ENCODE peak calls at places on chromosomes 16 and 17, in six cellular contexts. One of them, this sample, is unnamed.

GRCh38 chr16:12706628-12707027 is 97.1 kb downstream of the CPPED1 start:
- DNase-seq in tibial nerve: no peak
- DNase-seq in CD4-positive, CD25-positive, alpha-beta regulatory T cell: no peak
- DNase-seq in cardiac muscle cell: no peak
- DNase-seq in thoracic aorta: no peak
- DNase-seq in CD4-positive, alpha-beta memory T cell: no peak
- DNase-seq in this sample: no peak

GRCh38 chr17:34556384-34556783 is 23.0 kb upstream of the TMEM132E start:
- DNase-seq in CD4-positive, CD25-positive, alpha-beta regulatory T cell: no peak
- DNase-seq in CD4-positive, alpha-beta memory T cell: no peak
- DNase-seq in cardiac muscle cell: peak
- DNase-seq in thoracic aorta: no peak
- DNase-seq in tibial nerve: no peak
- DNase-seq in this sample: no peak

GRCh38 chr16:9370071-9370491 is 278.6 kb downstream of the HAPSTR1 start:
- DNase-seq in cardiac muscle cell: no peak
- DNase-seq in CD4-positive, alpha-beta memory T cell: no peak
- DNase-seq in thoracic aorta: no peak
- DNase-seq in tibial nerve: no peak
- DNase-seq in CD4-positive, CD25-positive, alpha-beta regulatory T cell: no peak
- DNase-seq in this sample: no peak

GRCh38 chr17:79836952-79837887 is 2.0 kb downstream of the CBX4 start:
- DNase-seq in tibial nerve: no peak
- DNase-seq in CD4-positive, CD25-positive, alpha-beta regulatory T cell: no peak
- DNase-seq in cardiac muscle cell: peak
- DNase-seq in thoracic aorta: no peak
- DNase-seq in CD4-positive, alpha-beta memory T cell: no peak
- DNase-seq in this sample: no peak

GRCh38 chr17:32970281-32970680 is 21.4 kb upstream of the SPACA3 start:
- DNase-seq in CD4-positive, CD25-positive, alpha-beta regulatory T cell: no peak
- DNase-seq in cardiac muscle cell: peak
- DNase-seq in CD4-positive, alpha-beta memory T cell: no peak
- DNase-seq in thoracic aorta: no peak
- DNase-seq in tibial nerve: no peak
- DNase-seq in this sample: no peak

GRCh38 chr16:76583466-76583865 is 306.3 kb downstream of the CNTNAP4 start:
- DNase-seq in CD4-positive, alpha-beta memory T cell: no peak
- DNase-seq in thoracic aorta: no peak
- DNase-seq in tibial nerve: peak
- DNase-seq in cardiac muscle cell: peak
- DNase-seq in CD4-positive, CD25-positive, alpha-beta regulatory T cell: no peak
- DNase-seq in this sample: no peak

GRCh38 chr16:79276506-79276905 is 324.0 kb downstream of the MAF start:
- DNase-seq in CD4-positive, CD25-positive, alpha-beta regulatory T cell: no peak
- DNase-seq in CD4-positive, alpha-beta memory T cell: no peak
- DNase-seq in tibial nerve: no peak
- DNase-seq in thoracic aorta: no peak
- DNase-seq in cardiac muscle cell: no peak
- DNase-seq in this sample: no peak

GRCh38 chr17:35889241-35889640 is 9.1 kb upstream of the CCL5 start:
- DNase-seq in CD4-positive, alpha-beta memory T cell: peak
- DNase-seq in cardiac muscle cell: no peak
- DNase-seq in thoracic aorta: no peak
- DNase-seq in CD4-positive, CD25-positive, alpha-beta regulatory T cell: no peak
- DNase-seq in tibial nerve: no peak
- DNase-seq in this sample: no peak

GRCh38 chr16:27365142-27366089 is 36.6 kb upstream of the IL21R start:
- DNase-seq in cardiac muscle cell: no peak
- DNase-seq in CD4-positive, alpha-beta memory T cell: no peak
- DNase-seq in tibial nerve: no peak
- DNase-seq in thoracic aorta: no peak
- DNase-seq in CD4-positive, CD25-positive, alpha-beta regulatory T cell: no peak
- DNase-seq in this sample: no peak

GRCh38 chr16:65118866-65119265 is 3.0 kb downstream of the CDH11 start:
- DNase-seq in tibial nerve: no peak
- DNase-seq in CD4-positive, alpha-beta memory T cell: no peak
- DNase-seq in cardiac muscle cell: no peak
- DNase-seq in CD4-positive, CD25-positive, alpha-beta regulatory T cell: no peak
- DNase-seq in thoracic aorta: no peak
- DNase-seq in this sample: no peak

GRCh38 chr17:8904201-8904600 is 36.7 kb upstream of the PIK3R6 start:
- DNase-seq in CD4-positive, CD25-positive, alpha-beta regulatory T cell: no peak
- DNase-seq in cardiac muscle cell: no peak
- DNase-seq in thoracic aorta: no peak
- DNase-seq in CD4-positive, alpha-beta memory T cell: no peak
- DNase-seq in tibial nerve: no peak
- DNase-seq in this sample: no peak

GRCh38 chr17:4008082-4008435 is 43.8 kb upstream of the ATP2A3 start:
- DNase-seq in thoracic aorta: no peak
- DNase-seq in CD4-positive, CD25-positive, alpha-beta regulatory T cell: no peak
- DNase-seq in cardiac muscle cell: no peak
- DNase-seq in CD4-positive, alpha-beta memory T cell: no peak
- DNase-seq in tibial nerve: no peak
- DNase-seq in this sample: no peak

GRCh38 chr17:69246726-69247375 is 18.2 kb upstream of the ABCA10 start:
- DNase-seq in cardiac muscle cell: peak
- DNase-seq in thoracic aorta: no peak
- DNase-seq in CD4-positive, CD25-positive, alpha-beta regulatory T cell: no peak
- DNase-seq in tibial nerve: no peak
- DNase-seq in CD4-positive, alpha-beta memory T cell: peak
- DNase-seq in this sample: no peak

GRCh38 chr16:49961087-49961486 is 63.9 kb upstream of the CNEP1R1 start:
- DNase-seq in CD4-positive, alpha-beta memory T cell: no peak
- DNase-seq in cardiac muscle cell: peak
- DNase-seq in tibial nerve: no peak
- DNase-seq in thoracic aorta: no peak
- DNase-seq in CD4-positive, CD25-positive, alpha-beta regulatory T cell: no peak
- DNase-seq in this sample: no peak

GRCh38 chr16:48308535-48308934 is 61.2 kb upstream of the ABCC11 start:
- DNase-seq in cardiac muscle cell: no peak
- DNase-seq in thoracic aorta: no peak
- DNase-seq in CD4-positive, CD25-positive, alpha-beta regulatory T cell: no peak
- DNase-seq in CD4-positive, alpha-beta memory T cell: no peak
- DNase-seq in tibial nerve: no peak
- DNase-seq in this sample: no peak

GRCh38 chr16:57106767-57107166 is 14.4 kb downstream of the CPNE2 start:
- DNase-seq in CD4-positive, CD25-positive, alpha-beta regulatory T cell: no peak
- DNase-seq in thoracic aorta: no peak
- DNase-seq in cardiac muscle cell: no peak
- DNase-seq in CD4-positive, alpha-beta memory T cell: no peak
- DNase-seq in tibial nerve: no peak
- DNase-seq in this sample: no peak

GRCh38 chr17:67558740-67559380 is 158.9 kb upstream of the NOL11 start:
- DNase-seq in thoracic aorta: no peak
- DNase-seq in cardiac muscle cell: peak
- DNase-seq in CD4-positive, alpha-beta memory T cell: no peak
- DNase-seq in tibial nerve: no peak
- DNase-seq in CD4-positive, CD25-positive, alpha-beta regulatory T cell: no peak
- DNase-seq in this sample: no peak

GRCh38 chr17:7914771-7915610 is 1.1 kb downstream of the RNF227 start:
- DNase-seq in cardiac muscle cell: peak
- DNase-seq in tibial nerve: peak
- DNase-seq in CD4-positive, alpha-beta memory T cell: no peak
- DNase-seq in thoracic aorta: no peak
- DNase-seq in CD4-positive, CD25-positive, alpha-beta regulatory T cell: no peak
- DNase-seq in this sample: no peak

GRCh38 chr17:69335018-69335417 is 8.1 kb upstream of the ABCA5 start:
- DNase-seq in thoracic aorta: no peak
- DNase-seq in cardiac muscle cell: peak
- DNase-seq in tibial nerve: no peak
- DNase-seq in CD4-positive, CD25-positive, alpha-beta regulatory T cell: no peak
- DNase-seq in CD4-positive, alpha-beta memory T cell: no peak
- DNase-seq in this sample: no peak

GRCh38 chr16:4454618-4455017 is 19.8 kb downstream of the NMRAL1 start:
- DNase-seq in thoracic aorta: no peak
- DNase-seq in cardiac muscle cell: peak
- DNase-seq in CD4-positive, alpha-beta memory T cell: no peak
- DNase-seq in CD4-positive, CD25-positive, alpha-beta regulatory T cell: no peak
- DNase-seq in tibial nerve: no peak
- DNase-seq in this sample: no peak

DNA sequence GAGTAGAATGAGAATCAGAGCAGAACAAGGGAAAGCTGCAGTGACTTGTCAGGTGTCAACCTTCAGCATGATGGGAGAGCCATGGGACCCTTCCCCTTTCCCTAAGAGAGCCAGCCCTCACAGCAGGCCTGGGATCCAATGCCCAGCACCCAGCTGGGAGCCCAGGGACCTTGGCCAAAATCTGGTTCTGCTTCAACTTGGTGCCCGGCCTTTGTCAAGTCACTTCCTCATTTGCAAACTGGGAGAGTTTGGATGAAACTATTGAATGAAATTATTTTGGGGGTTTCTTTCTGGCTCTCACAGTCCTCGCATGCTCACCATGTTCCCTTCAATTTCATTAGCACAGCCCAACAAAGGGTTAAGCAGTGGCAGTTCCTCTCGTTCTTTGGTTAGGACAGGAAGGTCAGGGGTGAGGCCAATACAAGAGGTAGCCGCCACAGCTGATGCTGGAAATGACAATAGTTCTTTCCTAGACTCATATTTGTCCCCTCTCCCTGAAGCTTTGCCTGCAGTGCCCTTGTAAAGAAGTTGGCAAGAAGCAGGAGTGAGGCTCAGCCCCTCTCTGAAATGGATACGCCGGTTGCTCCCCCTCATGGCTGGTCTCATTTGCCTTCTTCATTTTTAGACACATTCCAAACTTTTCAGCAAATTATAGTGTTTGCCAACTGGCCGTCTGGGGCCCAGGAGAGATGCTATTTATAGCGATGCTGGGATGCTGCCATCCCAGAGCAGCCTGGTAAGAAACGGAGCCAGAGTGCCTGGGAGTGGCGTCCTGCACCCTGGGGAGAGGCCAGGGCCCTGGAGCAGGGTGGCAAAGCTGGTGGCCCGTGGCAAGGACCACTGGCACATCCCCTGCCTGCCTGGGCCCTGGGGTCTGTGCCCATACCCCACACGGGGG is 34.5 kb upstream of the MEOX1 start:
- DNase-seq in CD4-positive, CD25-positive, alpha-beta regulatory T cell: no peak
- DNase-seq in thoracic aorta: peak
- DNase-seq in CD4-positive, alpha-beta memory T cell: no peak
- DNase-seq in cardiac muscle cell: peak
- DNase-seq in tibial nerve: no peak
- DNase-seq in this sample: no peak
- H3K27ac ChIP-seq in CD4-positive, CD25-positive, alpha-beta regulatory T cell: no peak
- H3K27ac ChIP-seq in thoracic aorta: peak
- H3K27ac ChIP-seq in CD4-positive, alpha-beta memory T cell: no peak
- H3K27ac ChIP-seq in cardiac muscle cell: peak
- H3K27ac ChIP-seq in tibial nerve: no peak
- H3K27ac ChIP-seq in this sample: no peak

GRCh38 chr17:80964859-80965580 is 26.6 kb upstream of the CHMP6 start:
- DNase-seq in cardiac muscle cell: no peak
- DNase-seq in thoracic aorta: no peak
- DNase-seq in CD4-positive, alpha-beta memory T cell: no peak
- DNase-seq in tibial nerve: no peak
- DNase-seq in CD4-positive, CD25-positive, alpha-beta regulatory T cell: no peak
- DNase-seq in this sample: no peak
- H3K27ac ChIP-seq in cardiac muscle cell: no peak
- H3K27ac ChIP-seq in thoracic aorta: no peak
- H3K27ac ChIP-seq in CD4-positive, alpha-beta memory T cell: no peak
- H3K27ac ChIP-seq in tibial nerve: no peak
- H3K27ac ChIP-seq in CD4-positive, CD25-positive, alpha-beta regulatory T cell: no peak
- H3K27ac ChIP-seq in this sample: no peak

GRCh38 chr16:85571563-85571812 is 41.6 kb upstream of the GSE1 start:
- DNase-seq in CD4-positive, alpha-beta memory T cell: no peak
- DNase-seq in CD4-positive, CD25-positive, alpha-beta regulatory T cell: no peak
- DNase-seq in tibial nerve: no peak
- DNase-seq in cardiac muscle cell: no peak
- DNase-seq in thoracic aorta: no peak
- DNase-seq in this sample: no peak
- H3K27ac ChIP-seq in CD4-positive, alpha-beta memory T cell: no peak
- H3K27ac ChIP-seq in CD4-positive, CD25-positive, alpha-beta regulatory T cell: no peak
- H3K27ac ChIP-seq in tibial nerve: peak
- H3K27ac ChIP-seq in cardiac muscle cell: peak
- H3K27ac ChIP-seq in thoracic aorta: no peak
- H3K27ac ChIP-seq in this sample: no peak

DNA sequence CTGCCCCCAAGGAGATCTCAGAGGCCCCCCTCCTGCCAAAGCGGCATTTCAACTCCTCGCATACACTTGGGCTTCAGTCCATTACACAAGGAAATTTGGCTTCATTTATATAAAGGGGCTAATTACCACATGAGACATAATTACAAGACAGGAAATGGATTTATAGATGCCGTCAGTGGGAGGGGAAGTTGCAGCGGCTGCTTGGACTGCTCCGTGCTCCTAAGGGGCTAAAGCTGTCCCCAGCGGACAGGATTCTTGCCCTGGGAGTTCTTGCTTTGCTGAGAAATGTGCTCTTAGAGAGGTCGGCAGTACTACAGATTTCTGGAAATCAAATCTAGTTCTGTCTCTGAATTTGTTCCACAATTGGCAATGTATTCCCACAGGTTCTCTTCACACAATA is 57.2 kb upstream of the NLK start:
- DNase-seq in CD4-positive, alpha-beta memory T cell: no peak
- DNase-seq in CD4-positive, CD25-positive, alpha-beta regulatory T cell: no peak
- DNase-seq in tibial nerve: no peak
- DNase-seq in cardiac muscle cell: peak
- DNase-seq in thoracic aorta: no peak
- DNase-seq in this sample: no peak
- H3K27ac ChIP-seq in CD4-positive, alpha-beta memory T cell: no peak
- H3K27ac ChIP-seq in CD4-positive, CD25-positive, alpha-beta regulatory T cell: no peak
- H3K27ac ChIP-seq in tibial nerve: peak
- H3K27ac ChIP-seq in cardiac muscle cell: no peak
- H3K27ac ChIP-seq in thoracic aorta: no peak
- H3K27ac ChIP-seq in this sample: no peak

GRCh38 chr17:29711588-29712385 is 89.1 kb upstream of the CORO6 start:
- DNase-seq in CD4-positive, CD25-positive, alpha-beta regulatory T cell: no peak
- DNase-seq in CD4-positive, alpha-beta memory T cell: no peak
- DNase-seq in cardiac muscle cell: no peak
- DNase-seq in thoracic aorta: no peak
- DNase-seq in tibial nerve: no peak
- DNase-seq in this sample: no peak
- H3K27ac ChIP-seq in CD4-positive, CD25-positive, alpha-beta regulatory T cell: no peak
- H3K27ac ChIP-seq in CD4-positive, alpha-beta memory T cell: no peak
- H3K27ac ChIP-seq in cardiac muscle cell: no peak
- H3K27ac ChIP-seq in thoracic aorta: no peak
- H3K27ac ChIP-seq in tibial nerve: peak
- H3K27ac ChIP-seq in this sample: no peak

GRCh38 chr16:89691231-89691985 is 4.9 kb downstream of the CDK10 start:
- DNase-seq in CD4-positive, CD25-positive, alpha-beta regulatory T cell: no peak
- DNase-seq in cardiac muscle cell: no peak
- DNase-seq in thoracic aorta: no peak
- DNase-seq in CD4-positive, alpha-beta memory T cell: no peak
- DNase-seq in tibial nerve: no peak
- DNase-seq in this sample: no peak
- H3K27ac ChIP-seq in CD4-positive, CD25-positive, alpha-beta regulatory T cell: no peak
- H3K27ac ChIP-seq in cardiac muscle cell: no peak
- H3K27ac ChIP-seq in thoracic aorta: no peak
- H3K27ac ChIP-seq in CD4-positive, alpha-beta memory T cell: no peak
- H3K27ac ChIP-seq in tibial nerve: no peak
- H3K27ac ChIP-seq in this sample: no peak

DNA sequence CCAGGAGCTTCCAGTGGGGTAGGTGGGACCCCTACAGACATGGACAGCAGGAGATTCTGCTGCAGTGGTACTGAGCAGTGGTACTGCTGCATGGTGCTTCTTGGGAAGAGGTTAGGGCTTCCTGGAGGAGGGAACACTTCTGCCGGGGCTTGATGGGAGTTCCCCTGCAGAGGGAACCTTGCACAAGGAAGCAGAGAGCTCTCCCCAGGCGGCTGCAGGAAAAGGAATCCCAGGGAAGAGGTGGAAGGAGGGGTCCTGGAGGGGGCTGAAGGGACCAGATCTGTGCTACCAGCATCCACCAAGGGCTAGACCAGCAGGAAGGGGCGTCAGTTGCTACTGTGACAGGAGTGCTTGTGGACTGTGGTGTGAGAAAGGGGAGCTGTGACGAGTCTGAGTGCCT is 10.6 kb downstream of the RIPOR1 start:
- DNase-seq in cardiac muscle cell: no peak
- DNase-seq in tibial nerve: no peak
- DNase-seq in thoracic aorta: no peak
- DNase-seq in CD4-positive, CD25-positive, alpha-beta regulatory T cell: no peak
- DNase-seq in CD4-positive, alpha-beta memory T cell: no peak
- DNase-seq in this sample: no peak
- H3K27ac ChIP-seq in cardiac muscle cell: no peak
- H3K27ac ChIP-seq in tibial nerve: peak
- H3K27ac ChIP-seq in thoracic aorta: no peak
- H3K27ac ChIP-seq in CD4-positive, CD25-positive, alpha-beta regulatory T cell: peak
- H3K27ac ChIP-seq in CD4-positive, alpha-beta memory T cell: peak
- H3K27ac ChIP-seq in this sample: peak

This sample was measured in effector memory CD4-positive, alpha-beta T cell.